ENCODE peak calls at places on chromosomes 13 and 19, in four cellular contexts. One of them, this sample, is unnamed.

GRCh38 chr19:30158893-30159245 is 213.3 kb upstream of the ZNF536 start:
- DNase-seq in mesenchymal stem cell: no peak
- DNase-seq in mesendoderm: no peak
- DNase-seq in neuronal stem cell: no peak
- DNase-seq in this sample: no peak

GRCh38 chr19:4531562-4532165 is 3.4 kb downstream of the PLIN5 start:
- DNase-seq in mesenchymal stem cell: no peak
- DNase-seq in mesendoderm: no peak
- DNase-seq in neuronal stem cell: no peak
- DNase-seq in this sample: no peak

GRCh38 chr19:6708346-6708745 is 12.1 kb downstream of the C3 start:
- DNase-seq in mesenchymal stem cell: no peak
- DNase-seq in mesendoderm: no peak
- DNase-seq in neuronal stem cell: no peak
- DNase-seq in this sample: no peak

GRCh38 chr19:41311613-41312012 is 1.6 kb downstream of the CCDC97 start:
- DNase-seq in mesenchymal stem cell: peak
- DNase-seq in mesendoderm: no peak
- DNase-seq in neuronal stem cell: no peak
- DNase-seq in this sample: no peak

GRCh38 chr13:43251967-43252366 is 228.6 kb downstream of the DNAJC15 start:
- DNase-seq in mesenchymal stem cell: no peak
- DNase-seq in mesendoderm: no peak
- DNase-seq in neuronal stem cell: no peak
- DNase-seq in this sample: no peak

GRCh38 chr13:42078113-42078769 is 29.8 kb downstream of the DGKH start:
- DNase-seq in mesenchymal stem cell: no peak
- DNase-seq in mesendoderm: peak
- DNase-seq in neuronal stem cell: no peak
- DNase-seq in this sample: no peak

GRCh38 chr13:24233351-24233901 is 72.9 kb downstream of the SPATA13 start:
- DNase-seq in mesenchymal stem cell: peak
- DNase-seq in mesendoderm: peak
- DNase-seq in neuronal stem cell: no peak
- DNase-seq in this sample: peak

GRCh38 chr13:79775830-79776229 is 294.9 kb downstream of the NDFIP2 start:
- DNase-seq in mesenchymal stem cell: peak
- DNase-seq in mesendoderm: peak
- DNase-seq in neuronal stem cell: peak
- DNase-seq in this sample: peak

GRCh38 chr13:43445651-43446050 is 341.1 kb downstream of the ENOX1 start:
- DNase-seq in mesenchymal stem cell: no peak
- DNase-seq in mesendoderm: peak
- DNase-seq in neuronal stem cell: no peak
- DNase-seq in this sample: no peak

GRCh38 chr19:3426433-3426832 is 53.9 kb downstream of the SMIM24 start:
- DNase-seq in mesenchymal stem cell: no peak
- DNase-seq in mesendoderm: no peak
- DNase-seq in neuronal stem cell: no peak
- DNase-seq in this sample: no peak

GRCh38 chr13:91136806-91137205 is 210.7 kb upstream of the MIR17HG start:
- DNase-seq in mesenchymal stem cell: no peak
- DNase-seq in mesendoderm: no peak
- DNase-seq in neuronal stem cell: peak
- DNase-seq in this sample: no peak

GRCh38 chr13:39484506-39485313 is 118.3 kb downstream of the LHFPL6 start:
- DNase-seq in mesenchymal stem cell: peak
- DNase-seq in mesendoderm: peak
- DNase-seq in neuronal stem cell: no peak
- DNase-seq in this sample: peak

GRCh38 chr19:28966737-28967401 is 246.1 kb downstream of the UQCRFS1 start:
- DNase-seq in mesenchymal stem cell: no peak
- DNase-seq in mesendoderm: no peak
- DNase-seq in neuronal stem cell: no peak
- DNase-seq in this sample: no peak

DNA sequence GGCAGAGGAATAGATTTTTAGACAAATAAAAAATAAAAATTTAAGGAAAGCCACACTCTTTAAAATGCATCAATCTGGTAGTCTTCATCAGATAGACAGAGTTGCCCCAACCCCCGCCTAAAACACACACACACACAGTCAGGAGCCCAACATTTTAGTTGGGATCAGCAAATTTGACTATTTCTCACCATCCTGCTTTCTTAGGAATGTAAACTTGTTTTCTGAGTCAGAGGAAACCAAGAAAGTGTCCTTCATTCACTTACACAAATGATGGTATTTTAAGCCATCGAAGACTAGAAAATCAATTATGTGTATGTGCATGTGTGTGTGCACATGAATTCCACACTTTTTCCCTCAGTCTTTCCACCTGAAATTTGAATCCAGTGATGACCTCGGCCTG is 1657.5 kb downstream of the SLITRK1 start:
- DNase-seq in mesenchymal stem cell: peak
- DNase-seq in mesendoderm: no peak
- DNase-seq in neuronal stem cell: no peak
- DNase-seq in this sample: no peak
- H2BK5ac ChIP-seq in mesenchymal stem cell: no peak
- H2BK5ac ChIP-seq in mesendoderm: no peak
- H2BK5ac ChIP-seq in neuronal stem cell: no peak
- H2BK5ac ChIP-seq in this sample: no peak

GRCh38 chr13:46685006-46685730 is 111.8 kb downstream of the ESD start:
- DNase-seq in mesenchymal stem cell: peak
- DNase-seq in mesendoderm: no peak
- DNase-seq in neuronal stem cell: no peak
- DNase-seq in this sample: no peak
- H2BK5ac ChIP-seq in mesenchymal stem cell: no peak
- H2BK5ac ChIP-seq in mesendoderm: no peak
- H2BK5ac ChIP-seq in neuronal stem cell: no peak
- H2BK5ac ChIP-seq in this sample: no peak

DNA sequence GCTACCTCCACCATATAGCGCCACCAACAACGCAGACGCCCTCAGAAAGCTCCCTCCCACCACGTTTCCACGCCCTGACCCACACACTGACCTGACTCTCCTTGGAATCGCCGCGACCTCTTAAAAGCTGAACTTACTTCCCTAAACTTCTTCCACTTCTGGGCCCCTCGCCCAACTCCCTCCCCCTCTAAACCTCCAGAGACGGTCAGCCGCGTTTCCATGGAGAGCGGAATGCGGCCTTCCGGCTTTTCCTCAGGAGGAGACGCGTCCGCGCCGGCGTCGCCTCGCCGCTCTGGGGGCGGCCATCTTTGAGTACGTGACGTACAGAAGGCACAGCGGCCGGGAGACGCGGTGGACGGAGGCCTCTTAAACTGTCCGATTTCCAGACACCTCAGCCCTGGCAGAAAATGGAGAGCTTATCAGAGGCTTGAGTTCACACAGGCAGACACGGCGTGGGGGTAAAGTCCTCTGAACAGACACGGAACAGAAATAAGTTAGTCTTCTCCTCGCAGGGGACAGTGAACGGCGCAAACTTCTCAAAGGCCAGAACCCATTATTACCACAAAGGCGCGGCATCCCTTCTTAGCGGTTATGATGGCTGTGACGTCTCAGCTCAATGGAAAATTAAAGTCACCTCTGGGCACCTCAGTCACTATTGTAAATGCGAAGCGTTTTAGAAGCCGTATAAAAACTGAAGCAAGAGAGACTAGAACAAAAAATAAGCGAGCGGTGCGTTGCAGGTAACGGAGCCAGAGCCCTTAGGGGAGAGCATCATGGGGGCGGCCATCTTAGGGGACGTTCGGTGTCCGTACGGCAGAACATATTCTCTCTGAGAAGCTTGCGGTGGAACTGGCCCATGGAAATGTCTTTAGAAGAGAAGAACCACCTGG is at the start of gene ZNF432:
- DNase-seq in mesenchymal stem cell: peak
- DNase-seq in mesendoderm: peak
- DNase-seq in neuronal stem cell: peak
- DNase-seq in this sample: peak
- H2BK5ac ChIP-seq in mesenchymal stem cell: peak
- H2BK5ac ChIP-seq in mesendoderm: peak
- H2BK5ac ChIP-seq in neuronal stem cell: no peak
- H2BK5ac ChIP-seq in this sample: peak

DNA sequence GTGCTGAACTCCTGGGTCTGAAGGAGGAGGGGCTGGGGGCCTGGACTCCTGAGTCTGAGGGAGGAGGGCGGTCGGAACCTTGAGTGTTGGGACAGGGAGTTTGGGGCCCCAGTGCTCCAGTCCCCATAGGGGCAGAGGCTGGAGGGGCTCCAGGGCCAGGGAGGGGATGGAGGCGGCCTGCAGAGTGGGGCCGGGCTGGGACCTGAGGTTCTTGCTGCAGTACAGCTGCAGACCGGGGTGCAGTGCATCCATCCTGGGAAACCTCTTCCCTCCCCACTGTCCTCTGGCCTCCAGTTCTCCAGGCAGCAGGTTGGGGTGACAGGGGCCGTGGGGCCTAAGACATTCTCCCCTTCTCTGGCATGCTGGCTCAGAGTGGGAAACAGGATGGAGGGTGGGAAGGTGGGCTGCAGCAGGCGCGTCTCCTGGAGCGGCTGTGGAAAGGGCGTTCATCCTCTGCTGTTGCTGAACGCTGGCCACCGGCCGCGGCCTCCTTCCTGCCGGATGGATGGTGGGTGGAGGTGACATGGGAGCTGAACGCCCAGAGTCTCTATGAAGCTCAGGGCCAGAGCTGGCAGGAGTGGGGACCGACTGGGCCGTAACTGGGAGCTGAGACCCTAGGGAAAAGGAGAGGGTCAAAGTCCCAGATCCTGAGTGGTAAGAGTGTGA is 1.6 kb downstream of the BRSK1 start:
- DNase-seq in mesenchymal stem cell: no peak
- DNase-seq in mesendoderm: no peak
- DNase-seq in neuronal stem cell: no peak
- DNase-seq in this sample: no peak
- H2BK5ac ChIP-seq in mesenchymal stem cell: no peak
- H2BK5ac ChIP-seq in mesendoderm: no peak
- H2BK5ac ChIP-seq in neuronal stem cell: no peak
- H2BK5ac ChIP-seq in this sample: no peak

DNA sequence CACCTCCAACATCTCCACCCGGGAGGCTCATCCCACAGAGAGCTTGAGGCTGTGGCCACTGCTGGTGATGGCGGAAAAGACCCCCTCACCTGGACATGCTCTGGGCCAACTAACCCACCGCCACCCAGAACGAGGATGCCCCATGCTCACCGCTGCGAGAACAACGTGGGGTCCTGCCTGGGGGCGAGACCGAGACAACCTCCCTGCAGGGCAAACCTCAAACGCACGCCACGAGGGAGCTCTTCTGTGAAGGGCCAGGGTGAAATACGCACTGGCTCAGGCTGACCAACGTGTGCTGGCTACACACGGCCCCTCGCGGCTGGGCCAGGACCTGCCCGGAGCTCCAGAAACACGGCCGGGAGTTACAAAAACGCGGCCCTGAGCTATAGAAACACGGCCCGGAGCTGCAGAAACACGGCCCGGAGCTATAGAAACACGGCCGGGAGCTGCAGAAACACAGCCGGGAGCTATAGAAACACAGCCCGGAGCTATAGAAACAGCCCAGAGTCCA is 19.0 kb upstream of the PLPP2 start:
- DNase-seq in mesenchymal stem cell: no peak
- DNase-seq in mesendoderm: no peak
- DNase-seq in neuronal stem cell: no peak
- DNase-seq in this sample: no peak
- H2BK5ac ChIP-seq in mesenchymal stem cell: no peak
- H2BK5ac ChIP-seq in mesendoderm: no peak
- H2BK5ac ChIP-seq in neuronal stem cell: peak
- H2BK5ac ChIP-seq in this sample: no peak

GRCh38 chr19:1864480-1865171 is 1.2 kb upstream of the KLF16 start:
- DNase-seq in mesenchymal stem cell: peak
- DNase-seq in mesendoderm: peak
- DNase-seq in neuronal stem cell: peak
- DNase-seq in this sample: peak
- H2BK5ac ChIP-seq in mesenchymal stem cell: peak
- H2BK5ac ChIP-seq in mesendoderm: peak
- H2BK5ac ChIP-seq in neuronal stem cell: peak
- H2BK5ac ChIP-seq in this sample: peak

GRCh38 chr13:72448082-72448481 is 279.3 kb downstream of the MZT1 start:
- DNase-seq in mesenchymal stem cell: no peak
- DNase-seq in mesendoderm: no peak
- DNase-seq in neuronal stem cell: no peak
- DNase-seq in this sample: no peak
- H2BK5ac ChIP-seq in mesenchymal stem cell: no peak
- H2BK5ac ChIP-seq in mesendoderm: no peak
- H2BK5ac ChIP-seq in neuronal stem cell: no peak
- H2BK5ac ChIP-seq in this sample: no peak

GRCh38 chr19:18329035-18329376 is 6.1 kb upstream of the LSM4 start:
- DNase-seq in mesenchymal stem cell: no peak
- DNase-seq in mesendoderm: no peak
- DNase-seq in neuronal stem cell: no peak
- DNase-seq in this sample: no peak
- H2BK5ac ChIP-seq in mesenchymal stem cell: peak
- H2BK5ac ChIP-seq in mesendoderm: no peak
- H2BK5ac ChIP-seq in neuronal stem cell: no peak
- H2BK5ac ChIP-seq in this sample: peak

DNA sequence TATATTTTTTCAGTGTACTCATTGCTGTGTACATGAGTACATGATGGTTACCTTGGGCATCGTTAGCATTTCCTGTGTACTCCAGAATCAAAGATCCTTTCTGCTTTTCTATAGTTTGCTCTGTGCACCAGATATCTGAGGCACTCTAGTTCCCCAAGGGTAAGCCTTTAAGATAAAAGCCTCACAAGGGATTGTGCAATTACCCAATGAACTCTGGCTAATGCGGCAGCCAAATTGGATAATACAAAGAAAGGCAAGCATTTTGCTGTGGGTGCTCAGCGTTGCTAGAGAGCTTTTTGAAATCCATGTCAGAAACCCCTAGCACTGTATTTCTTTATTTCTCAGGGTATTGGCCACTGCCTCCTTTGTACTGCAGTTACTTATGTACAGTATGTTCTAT is 2.9 kb downstream of the CYSLTR2 start:
- DNase-seq in mesenchymal stem cell: no peak
- DNase-seq in mesendoderm: no peak
- DNase-seq in neuronal stem cell: peak
- DNase-seq in this sample: no peak
- H2BK5ac ChIP-seq in mesenchymal stem cell: no peak
- H2BK5ac ChIP-seq in mesendoderm: no peak
- H2BK5ac ChIP-seq in neuronal stem cell: no peak
- H2BK5ac ChIP-seq in this sample: no peak

This sample was measured in IMR-90.